ENCODE peak calls at places on chromosomes 12 and 14, in seven cellular contexts. S is NCI-H460; V is COR-L47; W is stimulated activated CD4-positive, alpha-beta T cell treated with anti-CD3 and anti-CD28 coated beads, Interleukin-4, amount 100 ng/mL, for 24 hours; C is NCI-H345; E is left cardiac atrium; Y is substantia nigra. I is an unnamed sample.

GRCh38 chr14:50978888-50979287 is 34.6 kb upstream of the PYGL start:
- DNase-seq in Y (no peak), C (no peak), S (no peak), W (no peak), E (no peak), V (no peak), I (no peak)

GRCh38 chr14:92863281-92863680 is 59.7 kb upstream of the CHGA start:
- DNase-seq in E (no peak), V (peak), S (no peak), W (no peak), C (peak), Y (no peak), I (peak)

GRCh38 chr12:113136128-113136989 is 798 bp upstream of the RASAL1 start:
- DNase-seq in V (no peak), W (peak), Y (peak), S (peak), E (no peak), C (peak), I (peak)

GRCh38 chr12:19263666-19264065 is 134.1 kb downstream of the PLEKHA5 start:
- DNase-seq in W (no peak), C (no peak), Y (no peak), S (no peak), V (no peak), E (no peak), I (no peak)

GRCh38 chr14:72688990-72689677 is 204.8 kb downstream of the DPF3 start:
- DNase-seq in S (no peak), Y (no peak), E (no peak), V (no peak), W (no peak), C (no peak), I (no peak)

GRCh38 chr12:13957576-13957975 is 23.8 kb downstream of the GRIN2B start:
- DNase-seq in W (no peak), Y (no peak), V (no peak), S (no peak), C (no peak), E (no peak), I (no peak)

GRCh38 chr12:83161451-83161850 is 474.7 kb downstream of the TMTC2 start:
- DNase-seq in W (no peak), V (no peak), C (no peak), E (no peak), Y (no peak), S (no peak), I (no peak)

GRCh38 chr12:70994217-70994788 is 73.8 kb upstream of the PTPRR start:
- DNase-seq in W (no peak), V (no peak), C (no peak), E (no peak), Y (no peak), S (peak), I (no peak)

GRCh38 chr12:52036587-52037171 is 14.6 kb upstream of the NR4A1 start:
- DNase-seq in S (peak), V (peak), Y (peak), E (peak), C (peak), W (peak), I (peak)

GRCh38 chr14:94598816-94599655 is 13.2 kb upstream of the SERPINA3 start:
- DNase-seq in V (peak), Y (peak), S (peak), C (peak), E (peak), W (no peak), I (peak)

GRCh38 chr14:93184391-93185332 is at the start of the genes LYSET and MOAP1:
- DNase-seq in W (peak), C (peak), V (peak), S (peak), E (peak), Y (peak), I (peak)

I was measured in small intestine.